ENCODE peak calls at places on chromosomes 6 and 20, in five cellular contexts. E is RWPE1, V is progenitor cell of endocrine pancreas, W is omental fat pad, U is T-helper 1 cell. M is an unnamed sample.
A peak's percentile ranks its signal among the peaks of the same experiment; 100 is the strongest.

GRCh38 chr6:49915035-49915434 is 48.7 kb upstream of the CRISP1 start:
- DNase-seq in V (no peak), W (no peak), U (no peak), E (no peak), M (no peak)

GRCh38 chr6:111576302-111576701 is 29.4 kb downstream of the TRAF3IP2 start:
- DNase-seq in V (no peak), W (no peak), U (no peak), E (no peak), M (no peak)

GRCh38 chr20:37902504-37903313 is at the start of gene VSTM2L:
- DNase-seq in E (peak; percentile 81), V (no peak), U (no peak), W (no peak), M (peak; percentile 39)

GRCh38 chr20:45920795-45921617 is 9.1 kb upstream of the PLTP start:
- DNase-seq in U (no peak), W (no peak), E (no peak), V (no peak), M (peak; percentile 85)

GRCh38 chr6:119467478-119468081 is 118.0 kb upstream of the MAN1A1 start:
- DNase-seq in W (no peak), V (no peak), U (no peak), E (no peak), M (no peak)

GRCh38 chr6:156970595-156971112 is 193.5 kb downstream of the ARID1B start:
- DNase-seq in U (no peak), E (no peak), V (no peak), W (no peak), M (no peak)

GRCh38 chr6:18186033-18186432 is 30.8 kb downstream of the KDM1B start:
- DNase-seq in E (no peak), W (no peak), V (no peak), U (no peak), M (peak; percentile 8)

GRCh38 chr6:37713529-37714119 is 15.9 kb upstream of the MDGA1 start:
- DNase-seq in E (no peak), V (no peak), U (no peak), W (no peak), M (no peak)

GRCh38 chr6:35091353-35092083 is 49.6 kb downstream of the TCP11 start:
- DNase-seq in W (no peak), U (no peak), E (no peak), V (no peak), M (no peak)

GRCh38 chr6:45917439-45917838 is 98.2 kb downstream of the CLIC5 start:
- DNase-seq in W (no peak), E (no peak), V (no peak), U (no peak), M (no peak)

GRCh38 chr6:39166189-39166917 is 51.4 kb upstream of the SAYSD1 start:
- DNase-seq in E (peak; percentile 77), U (peak; percentile 73), W (peak; percentile 59), V (peak; percentile 86), M (peak; percentile 88)

GRCh38 chr20:4840831-4841230 is 119.1 kb downstream of the PRND start:
- DNase-seq in W (no peak), V (no peak), U (no peak), E (no peak), M (no peak)

GRCh38 chr20:50493881-50494253 is 16.3 kb upstream of the PTPN1 start:
- DNase-seq in U (no peak), V (no peak), E (no peak), W (no peak), M (no peak)

GRCh38 chr6:155850408-155850841 is 394.8 kb upstream of the NOX3 start:
- DNase-seq in V (no peak), U (no peak), W (no peak), E (no peak), M (no peak)

M was measured in trophoblast cell.